ENCODE peak calls at places on chromosomes 11 and 22, in five cellular contexts. One of them, this sample, is unnamed. For H3K4me1, the result is how much of the 10 kb centered on the place peaks cover.

GRCh38 chr22:40107756-40108437 is 69.8 kb upstream of the TNRC6B start:
- DNase-seq in cardiac muscle cell: no peak
- DNase-seq in transverse colon: peak
- DNase-seq in uterus: peak
- DNase-seq in aorta: no peak
- DNase-seq in this sample: no peak

GRCh38 chr22:36927671-36928070 is 14.2 kb downstream of the CSF2RB start:
- DNase-seq in uterus: no peak
- DNase-seq in aorta: no peak
- DNase-seq in transverse colon: no peak
- DNase-seq in cardiac muscle cell: no peak
- DNase-seq in this sample: no peak

GRCh38 chr22:41517172-41518047 is 26.9 kb downstream of the POLR3H start:
- DNase-seq in uterus: peak
- DNase-seq in aorta: peak
- DNase-seq in transverse colon: peak
- DNase-seq in cardiac muscle cell: peak
- DNase-seq in this sample: no peak

GRCh38 chr22:41845380-41846267 is 12.7 kb downstream of the SREBF2 start:
- DNase-seq in aorta: no peak
- DNase-seq in uterus: no peak
- DNase-seq in transverse colon: no peak
- DNase-seq in cardiac muscle cell: no peak
- DNase-seq in this sample: no peak

GRCh38 chr22:45887202-45888131 is 89.5 kb downstream of the WNT7B start:
- DNase-seq in aorta: peak
- DNase-seq in uterus: no peak
- DNase-seq in transverse colon: no peak
- DNase-seq in cardiac muscle cell: no peak
- DNase-seq in this sample: peak

GRCh38 chr11:36008576-36008975 is 64.7 kb downstream of the LDLRAD3 start:
- DNase-seq in transverse colon: no peak
- DNase-seq in cardiac muscle cell: no peak
- DNase-seq in aorta: no peak
- DNase-seq in uterus: no peak
- DNase-seq in this sample: no peak

GRCh38 chr11:2577071-2578005 is 122.5 kb downstream of the KCNQ1OT1 start:
- DNase-seq in aorta: peak
- DNase-seq in cardiac muscle cell: peak
- DNase-seq in transverse colon: peak
- DNase-seq in uterus: peak
- DNase-seq in this sample: peak

GRCh38 chr22:26981520-26981919 is 324.1 kb downstream of the MIAT start:
- DNase-seq in cardiac muscle cell: no peak
- DNase-seq in transverse colon: peak
- DNase-seq in aorta: peak
- DNase-seq in uterus: peak
- DNase-seq in this sample: no peak

GRCh38 chr11:125593113-125593761 is 585 bp downstream of the STT3A start:
- DNase-seq in uterus: no peak
- DNase-seq in aorta: no peak
- DNase-seq in cardiac muscle cell: no peak
- DNase-seq in transverse colon: peak
- DNase-seq in this sample: no peak

GRCh38 chr11:18093946-18094345 is 11.9 kb downstream of the SAAL1 start:
- DNase-seq in uterus: no peak
- DNase-seq in transverse colon: no peak
- DNase-seq in aorta: no peak
- DNase-seq in cardiac muscle cell: no peak
- DNase-seq in this sample: no peak

GRCh38 chr22:47175151-47175760 is 412.8 kb downstream of the TBC1D22A start:
- DNase-seq in transverse colon: peak
- DNase-seq in uterus: no peak
- DNase-seq in aorta: peak
- DNase-seq in cardiac muscle cell: no peak
- DNase-seq in this sample: no peak

GRCh38 chr22:46150615-46151423 is 493 bp downstream of the PPARA start:
- DNase-seq in uterus: no peak
- DNase-seq in cardiac muscle cell: no peak
- DNase-seq in transverse colon: peak
- DNase-seq in aorta: peak
- DNase-seq in this sample: peak

GRCh38 chr11:26285593-26285992 is 46.3 kb upstream of the ANO3 start:
- DNase-seq in cardiac muscle cell: no peak
- DNase-seq in aorta: no peak
- DNase-seq in uterus: no peak
- DNase-seq in transverse colon: no peak
- DNase-seq in this sample: no peak

GRCh38 chr22:39148727-39149535 is 3.5 kb downstream of the CBX7 start:
- DNase-seq in uterus: peak
- DNase-seq in aorta: peak
- DNase-seq in transverse colon: peak
- DNase-seq in cardiac muscle cell: no peak
- DNase-seq in this sample: no peak

GRCh38 chr11:72436667-72437066 is 2.3 kb upstream of the CLPB start:
- DNase-seq in uterus: no peak
- DNase-seq in cardiac muscle cell: no peak
- DNase-seq in transverse colon: no peak
- DNase-seq in aorta: no peak
- DNase-seq in this sample: no peak

GRCh38 chr11:47394050-47394321 is 14.4 kb upstream of the SLC39A13 start:
- DNase-seq in cardiac muscle cell: no peak
- DNase-seq in transverse colon: no peak
- DNase-seq in aorta: no peak
- DNase-seq in uterus: no peak
- DNase-seq in this sample: peak

GRCh38 chr11:63918576-63919171 is 1.7 kb upstream of the RCOR2 start:
- DNase-seq in aorta: no peak
- DNase-seq in uterus: no peak
- DNase-seq in transverse colon: no peak
- DNase-seq in cardiac muscle cell: no peak
- DNase-seq in this sample: no peak
- H3K4me3 ChIP-seq in aorta: no peak
- H3K4me3 ChIP-seq in uterus: no peak
- H3K4me3 ChIP-seq in transverse colon: peak
- H3K4me3 ChIP-seq in cardiac muscle cell: peak
- H3K4me3 ChIP-seq in this sample: peak

GRCh38 chr11:122175316-122175715 is 59.3 kb upstream of the BLID start:
- DNase-seq in uterus: no peak
- DNase-seq in transverse colon: no peak
- DNase-seq in aorta: no peak
- DNase-seq in cardiac muscle cell: no peak
- DNase-seq in this sample: no peak

GRCh38 chr11:122173074-122173450 is 57.0 kb upstream of the BLID start:
- DNase-seq in transverse colon: no peak
- DNase-seq in uterus: no peak
- DNase-seq in aorta: no peak
- DNase-seq in cardiac muscle cell: no peak
- DNase-seq in this sample: no peak

GRCh38 chr11:122172352-122173073 is 56.5 kb upstream of the BLID start:
- DNase-seq in transverse colon: no peak
- DNase-seq in cardiac muscle cell: no peak
- DNase-seq in aorta: no peak
- DNase-seq in uterus: no peak
- DNase-seq in this sample: no peak

GRCh38 chr11:122170815-122171475 is 54.9 kb upstream of the BLID start:
- DNase-seq in aorta: no peak
- DNase-seq in transverse colon: no peak
- DNase-seq in cardiac muscle cell: no peak
- DNase-seq in uterus: no peak
- DNase-seq in this sample: no peak

GRCh38 chr11:122173587-122173986 is 57.6 kb upstream of the BLID start:
- DNase-seq in aorta: no peak
- DNase-seq in uterus: no peak
- DNase-seq in cardiac muscle cell: no peak
- DNase-seq in transverse colon: no peak
- DNase-seq in this sample: no peak
- H3K4me1 ChIP-seq in aorta: under half
- H3K4me1 ChIP-seq in uterus: under half
- H3K4me1 ChIP-seq in cardiac muscle cell: under half
- H3K4me1 ChIP-seq in transverse colon: under half
- H3K4me1 ChIP-seq in this sample: under half

DNA sequence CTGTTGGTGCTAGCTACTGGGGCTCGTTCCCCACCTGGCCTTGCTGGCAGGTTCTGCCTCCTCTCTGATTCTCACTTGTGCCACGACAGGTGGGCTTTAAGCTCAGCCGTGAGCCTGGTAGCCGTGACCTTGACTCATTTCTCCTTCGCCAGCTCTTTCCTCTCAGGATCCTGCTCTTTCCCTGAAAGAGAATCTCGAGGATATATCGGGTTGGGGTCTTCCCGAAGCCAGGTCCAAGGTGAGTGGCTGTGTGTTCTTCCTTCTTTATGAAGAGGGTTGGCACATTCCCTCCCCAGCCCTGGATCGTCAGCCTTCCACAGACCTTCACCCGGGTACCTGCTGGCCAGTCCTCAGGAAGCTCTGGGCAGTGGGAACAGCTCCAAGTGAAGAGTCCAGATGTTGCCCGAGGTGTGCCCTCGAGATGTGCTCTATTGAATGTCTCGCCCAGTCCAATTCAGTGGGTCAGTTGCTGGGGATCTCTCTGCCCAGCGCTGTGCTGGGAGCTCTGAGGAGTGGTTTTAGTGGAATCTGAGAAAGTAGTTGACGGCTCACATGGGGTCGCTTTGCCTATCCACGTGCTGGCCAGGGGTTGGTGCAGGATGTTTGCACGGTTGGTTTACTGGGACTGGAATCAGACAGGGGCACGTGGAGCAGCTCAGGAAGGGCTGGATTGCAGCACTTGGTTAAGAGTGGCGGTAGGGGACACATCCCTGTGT is 1.4 kb downstream of the ZNF74 start:
- DNase-seq in aorta: peak
- DNase-seq in transverse colon: no peak
- DNase-seq in uterus: no peak
- DNase-seq in cardiac muscle cell: no peak
- DNase-seq in this sample: no peak
- H3K4me3 ChIP-seq in aorta: no peak
- H3K4me3 ChIP-seq in transverse colon: no peak
- H3K4me3 ChIP-seq in uterus: no peak
- H3K4me3 ChIP-seq in cardiac muscle cell: no peak
- H3K4me3 ChIP-seq in this sample: peak

GRCh38 chr11:118001494-118001971 is 15.3 kb downstream of the IL10RA start:
- DNase-seq in uterus: no peak
- DNase-seq in aorta: no peak
- DNase-seq in transverse colon: no peak
- DNase-seq in cardiac muscle cell: no peak
- DNase-seq in this sample: no peak
- H3K4me1 ChIP-seq in uterus: under half
- H3K4me1 ChIP-seq in aorta: under half
- H3K4me1 ChIP-seq in transverse colon: under half
- H3K4me1 ChIP-seq in cardiac muscle cell: under half
- H3K4me1 ChIP-seq in this sample: under half

DNA sequence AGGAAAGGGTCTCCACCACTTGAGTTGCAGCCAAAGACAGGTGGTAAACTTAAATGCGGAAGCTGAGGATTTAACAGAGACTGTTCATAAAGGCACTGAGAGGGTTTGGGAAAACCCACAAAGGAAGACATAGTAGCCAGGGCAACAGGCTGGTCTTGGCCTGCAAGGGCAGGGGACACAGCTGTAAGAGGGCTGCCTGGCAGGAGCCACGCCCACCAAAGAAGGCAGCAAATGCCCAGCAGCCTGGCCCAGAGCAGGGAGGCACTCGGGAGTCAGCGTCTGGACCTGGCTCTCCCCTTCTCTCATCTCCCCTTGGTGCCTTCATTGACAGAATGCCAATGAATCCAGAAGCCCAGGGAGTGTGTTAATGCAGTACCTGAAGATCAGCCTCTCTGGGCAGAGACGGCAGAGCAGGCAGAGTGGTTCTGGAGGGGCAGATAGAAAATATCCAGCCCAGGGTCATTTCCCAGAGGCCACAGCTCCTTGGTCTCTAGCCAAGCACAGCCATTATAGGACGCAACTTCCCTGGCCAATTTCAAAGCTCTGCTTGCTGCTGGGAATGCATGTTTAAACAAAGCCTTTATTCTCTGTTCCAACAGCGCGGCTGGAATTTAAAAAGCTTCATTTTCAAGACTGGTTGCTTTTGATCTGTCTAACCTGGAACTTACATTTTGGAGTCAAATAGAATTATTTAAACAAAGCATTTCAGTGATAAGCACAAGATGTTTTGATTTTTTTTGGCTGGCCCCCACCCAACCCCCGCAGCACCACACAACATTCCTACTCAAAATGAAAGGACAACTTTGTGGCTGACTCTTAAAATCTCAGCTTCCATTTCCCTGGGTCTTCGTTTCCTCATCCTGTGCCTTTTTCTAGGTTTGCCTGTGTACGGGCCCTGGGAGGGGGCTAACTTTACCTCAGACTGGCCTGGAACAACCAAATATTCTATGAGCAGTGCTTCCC is 125.6 kb upstream of the LMO1 start:
- DNase-seq in cardiac muscle cell: no peak
- DNase-seq in aorta: no peak
- DNase-seq in transverse colon: no peak
- DNase-seq in uterus: no peak
- DNase-seq in this sample: no peak
- H3K4me3 ChIP-seq in cardiac muscle cell: no peak
- H3K4me3 ChIP-seq in aorta: no peak
- H3K4me3 ChIP-seq in transverse colon: no peak
- H3K4me3 ChIP-seq in uterus: no peak
- H3K4me3 ChIP-seq in this sample: peak

This sample was measured in lower lobe of right lung.